ENCODE peak calls at places on chromosome 1, in four cellular contexts. D is GM12878, R is GM23338, B is A549. J is an unnamed sample. For H3K4me1, the result is how much of the 10 kb centered on the place peaks cover.

GRCh38 chr1:206952182-206952581 is 5.9 kb upstream of the PIGR start:
- DNase-seq in R (no peak), D (no peak), B (peak), J (no peak)

GRCh38 chr1:21124846-21125245 is 51.9 kb downstream of the EIF4G3 start:
- DNase-seq in B (no peak), R (no peak), D (no peak), J (no peak)

GRCh38 chr1:41482906-41483895 is 1.3 kb downstream of the EDN2 start:
- DNase-seq in D (no peak), R (no peak), B (no peak), J (no peak)

GRCh38 chr1:227894306-227894721 is 53.4 kb downstream of the WNT9A start:
- DNase-seq in D (no peak), R (no peak), B (no peak), J (no peak)

GRCh38 chr1:51998701-51999100 is 8.2 kb upstream of the RAB3B start:
- DNase-seq in R (no peak), D (no peak), B (no peak), J (no peak)

GRCh38 chr1:52613611-52614373 is 11.6 kb downstream of the GPX7 start:
- DNase-seq in R (no peak), D (no peak), B (no peak), J (no peak)

GRCh38 chr1:63623952-63624351 is 30.7 kb downstream of the PGM1 start:
- DNase-seq in D (no peak), B (no peak), R (no peak), J (no peak)

GRCh38 chr1:180691322-180691721 is 59.5 kb downstream of the XPR1 start:
- DNase-seq in R (no peak), B (no peak), D (no peak), J (no peak)

GRCh38 chr1:119101563-119101962 is 38.9 kb downstream of the WARS2 start:
- DNase-seq in D (no peak), B (no peak), R (no peak), J (no peak)

GRCh38 chr1:212247179-212247721 is 38.0 kb upstream of the PPP2R5A start:
- DNase-seq in R (no peak), B (no peak), D (no peak), J (no peak)

DNA sequence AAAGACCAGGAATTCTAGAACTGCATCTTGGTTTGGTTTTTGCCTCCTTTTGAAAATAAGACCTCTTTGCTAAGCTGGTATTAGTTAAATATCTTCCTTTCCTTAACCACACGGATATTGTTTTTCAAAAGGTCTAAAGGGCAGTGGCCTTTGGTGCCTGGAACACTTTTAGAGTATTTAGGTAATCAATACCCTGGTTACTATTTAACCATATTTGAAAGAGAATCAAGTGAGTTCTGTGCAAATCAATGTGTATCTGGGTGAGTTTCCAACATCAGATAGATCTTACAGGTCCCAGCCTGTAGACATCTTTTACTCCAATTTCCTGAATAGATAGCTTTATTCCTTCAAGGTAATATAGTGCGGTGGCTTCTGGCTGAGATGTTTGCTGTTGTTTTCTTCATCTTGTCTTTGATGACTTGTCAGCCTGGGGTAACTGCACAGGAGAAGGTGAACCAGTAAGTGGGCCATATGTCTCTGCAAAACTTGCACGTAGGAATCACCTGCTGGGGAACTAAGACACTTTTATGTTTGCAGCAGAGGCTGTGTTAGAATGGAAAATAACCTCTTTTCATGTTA is at the start of gene C8A:
- DNase-seq in D (no peak), B (no peak), R (no peak), J (no peak)
- TF ChIP-seq REST in D (no peak), B (no peak), R (no peak), J (no peak)

GRCh38 chr1:84506002-84506728 is at the start of the genes GNG5 and SPATA1:
- DNase-seq in R (peak), D (peak), B (peak), J (peak)

GRCh38 chr1:84505167-84506001 is 802 bp upstream of the SPATA1 start:
- DNase-seq in B (no peak), D (no peak), R (peak), J (no peak)

GRCh38 chr1:84506729-84507453 is 510 bp upstream of the GNG5 start:
- DNase-seq in D (no peak), R (peak), B (no peak), J (no peak)

GRCh38 chr1:84504580-84505021 is 1.6 kb upstream of the SPATA1 start:
- DNase-seq in R (no peak), B (peak), D (no peak), J (no peak)

GRCh38 chr1:84502892-84503291 is 3.3 kb upstream of the SPATA1 start:
- DNase-seq in R (no peak), D (no peak), B (no peak), J (no peak)
- H3K4me3 ChIP-seq in R (no peak), D (no peak), B (no peak), J (no peak)

GRCh38 chr1:234840253-234840652 is 230.3 kb upstream of the IRF2BP2 start:
- DNase-seq in B (no peak), D (no peak), R (no peak), J (no peak)

GRCh38 chr1:234839663-234840062 is 229.7 kb upstream of the IRF2BP2 start:
- DNase-seq in B (peak), R (no peak), D (no peak), J (no peak)

GRCh38 chr1:234841710-234842231 is 231.8 kb upstream of the IRF2BP2 start:
- DNase-seq in R (no peak), B (no peak), D (no peak), J (no peak)

GRCh38 chr1:234842726-234843641 is 233.0 kb upstream of the IRF2BP2 start:
- DNase-seq in R (no peak), B (no peak), D (peak), J (no peak)

DNA sequence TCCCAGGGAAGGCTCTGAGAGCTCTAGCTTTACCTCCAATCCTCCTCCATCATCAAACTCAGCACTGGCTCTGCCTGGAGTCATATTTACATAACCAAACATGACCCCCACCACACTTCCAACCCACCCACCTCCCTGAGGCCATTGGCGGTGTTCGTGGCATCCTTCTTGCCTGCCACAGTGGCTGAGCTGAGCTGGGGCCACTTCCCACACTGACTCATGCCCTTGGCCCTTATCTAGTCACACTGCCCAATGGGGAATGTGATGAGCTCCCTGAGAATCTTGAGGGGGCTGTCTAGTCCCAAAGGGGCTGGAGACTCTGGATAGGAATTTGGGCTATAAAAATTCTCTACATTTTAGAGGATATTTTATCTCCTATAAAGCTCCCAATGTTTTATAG is 230.9 kb upstream of the IRF2BP2 start:
- DNase-seq in R (no peak), D (no peak), B (peak), J (no peak)
- H3K4me1 ChIP-seq in R (under half), D (half or more), B (under half), J (under half)

DNA sequence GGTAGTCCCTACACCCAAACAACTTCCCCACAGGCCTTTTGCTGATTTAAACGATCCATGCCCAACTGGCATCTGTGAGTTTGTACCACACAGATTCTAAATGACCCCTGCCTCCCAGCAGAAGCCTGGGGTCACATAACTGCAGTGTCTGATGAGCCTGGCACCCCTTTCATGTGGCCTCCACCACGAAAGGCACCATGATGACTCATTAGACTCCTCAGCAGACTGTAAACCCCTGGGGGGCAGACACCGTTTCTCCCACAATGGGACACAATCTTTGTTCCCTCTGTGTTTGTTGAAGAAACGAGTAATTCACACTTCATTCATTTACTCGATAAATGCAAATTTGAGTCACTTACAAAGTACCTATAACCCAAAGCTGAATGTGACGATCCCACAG is 81.6 kb downstream of the CCDC185 start:
- DNase-seq in R (no peak), D (no peak), B (no peak), J (no peak)
- TF ChIP-seq REST in R (no peak), D (no peak), B (no peak), J (no peak)